ENCODE peak calls at places on chromosomes 6 and 20, in ten cellular contexts. S is GM13977; M is spleen; H is GM13976; O is GM06990; F is astrocyte of the spinal cord; Y is ELR; E is stimulated activated CD4-positive, alpha-beta T cell treated with anti-CD3 and anti-CD28 coated beads, Interleukin-4, amount 100 ng/mL, for 1 hour; X is GM12864; T is stimulated activated CD8-positive, alpha-beta memory T cell treated with anti-CD3 and anti-CD28 coated beads, Interleukin-15, amount 100 ng/mL, for 1 hour. R is an unnamed sample.

GRCh38 chr6:33170176-33171095 is 21.8 kb downstream of the COL11A2 start:
- DNase-seq in F (no peak), Y (no peak), T (no peak), X (no peak), H (no peak), M (peak; percentile 57), E (no peak), S (no peak), O (no peak), R (no peak)

GRCh38 chr6:161104966-161105365 is 113.4 kb downstream of the MAP3K4 start:
- DNase-seq in T (no peak), F (no peak), Y (peak; percentile 29), S (no peak), H (no peak), E (no peak), O (no peak), M (no peak), X (no peak), R (no peak)

GRCh38 chr20:57899554-57899953 is 189.7 kb upstream of the PMEPA1 start:
- DNase-seq in O (no peak), S (no peak), E (no peak), H (no peak), Y (no peak), X (no peak), M (peak; percentile 23), F (no peak), T (no peak), R (no peak)

GRCh38 chr6:34392497-34393190 is at the start of gene NUDT3:
- DNase-seq in H (peak; percentile 95), E (peak; percentile 91), T (peak; percentile 85), O (peak; percentile 98), S (peak; percentile 94), F (peak; percentile 95), X (peak; percentile 87), M (peak; percentile 100), Y (peak; percentile 92), R (peak; percentile 58)

GRCh38 chr6:4645713-4646356 is 130.4 kb upstream of the CDYL start:
- DNase-seq in O (no peak), S (no peak), Y (no peak), E (no peak), F (no peak), M (no peak), X (no peak), H (no peak), T (no peak), R (no peak)

GRCh38 chr6:1379026-1379809 is 10.2 kb upstream of the FOXF2 start:
- DNase-seq in T (no peak), H (peak; percentile 42), E (no peak), M (peak; percentile 77), Y (peak; percentile 34), F (no peak), O (no peak), S (peak; percentile 58), X (no peak), R (no peak)

GRCh38 chr6:14747881-14748520 is 497.9 kb upstream of the JARID2 start:
- DNase-seq in O (no peak), F (peak; percentile 36), Y (no peak), S (no peak), E (peak; percentile 39), X (no peak), T (no peak), H (no peak), M (no peak), R (no peak)

GRCh38 chr6:136669299-136669699 is 119.1 kb upstream of the MAP7 start:
- DNase-seq in X (no peak), E (no peak), O (no peak), S (no peak), T (no peak), M (no peak), H (no peak), Y (peak; percentile 85), F (peak; percentile 94), R (no peak)

GRCh38 chr20:63911171-63911570 is 16.2 kb downstream of the DNAJC5 start:
- DNase-seq in Y (no peak), H (no peak), O (no peak), E (no peak), T (no peak), F (peak; percentile 35), M (no peak), S (no peak), X (no peak), R (no peak)

GRCh38 chr6:347951-348859 is 43.3 kb upstream of the IRF4 start:
- DNase-seq in O (no peak), H (no peak), T (no peak), X (no peak), F (no peak), Y (no peak), M (peak; percentile 81), S (no peak), E (no peak), R (no peak)

GRCh38 chr20:46674253-46675083 is 14.8 kb downstream of the TP53RK start:
- DNase-seq in O (no peak), S (no peak), F (peak; percentile 35), Y (no peak), E (no peak), T (no peak), M (no peak), H (no peak), X (no peak), R (no peak)

GRCh38 chr6:6883011-6883410 is 224.8 kb upstream of the RREB1 start:
- DNase-seq in X (no peak), S (no peak), M (no peak), F (no peak), T (no peak), E (no peak), Y (no peak), H (no peak), O (no peak), R (no peak)

GRCh38 chr6:40286027-40286426 is 301.1 kb downstream of the LRFN2 start:
- DNase-seq in F (no peak), T (no peak), M (no peak), X (no peak), Y (no peak), E (no peak), S (no peak), H (no peak), O (no peak), R (no peak)

GRCh38 chr20:47694021-47694818 is 91.1 kb downstream of the SULF2 start:
- DNase-seq in H (no peak), M (no peak), F (no peak), S (no peak), E (no peak), Y (no peak), X (no peak), O (no peak), T (no peak), R (no peak)

GRCh38 chr6:136927313-136927712 is 5.2 kb downstream of the SLC35D3 start:
- DNase-seq in T (no peak), E (no peak), Y (peak; percentile 37), H (peak; percentile 61), S (peak; percentile 58), M (no peak), F (no peak), X (no peak), O (no peak), R (no peak)

GRCh38 chr20:58065508-58066361 is 162.7 kb downstream of the ANKRD60 start:
- DNase-seq in H (no peak), O (no peak), F (peak; percentile 66), S (no peak), M (no peak), X (no peak), T (no peak), E (no peak), Y (no peak), R (no peak)

GRCh38 chr6:153090241-153090930 is 40.7 kb downstream of the RGS17 start:
- DNase-seq in F (peak; percentile 84), E (no peak), T (no peak), O (no peak), S (no peak), X (no peak), Y (peak; percentile 94), H (no peak), M (no peak), R (no peak)

GRCh38 chr6:151351146-151351700 is 40.1 kb downstream of the ZBTB2 start:
- DNase-seq in M (no peak), F (no peak), Y (no peak), T (no peak), O (no peak), H (no peak), X (no peak), S (no peak), E (no peak), R (no peak)

GRCh38 chr20:62726716-62727583 is 18.3 kb downstream of the NTSR1 start:
- DNase-seq in E (no peak), S (no peak), T (no peak), M (no peak), H (no peak), O (no peak), F (no peak), X (no peak), Y (no peak), R (no peak)

GRCh38 chr20:47278907-47279348 is 77.6 kb downstream of the ZMYND8 start:
- DNase-seq in T (no peak), F (peak; percentile 45), H (no peak), X (no peak), E (no peak), M (no peak), Y (peak; percentile 43), S (no peak), O (no peak), R (no peak)

GRCh38 chr6:158752613-158753012 is 66.6 kb downstream of the EZR start:
- DNase-seq in F (no peak), T (no peak), S (no peak), Y (no peak), X (no peak), H (no peak), O (no peak), E (no peak), M (no peak), R (no peak)

GRCh38 chr6:5175195-5175594 is 85.6 kb downstream of the LYRM4 start:
- DNase-seq in M (no peak), T (no peak), O (no peak), E (no peak), S (no peak), X (no peak), Y (peak; percentile 44), H (no peak), F (no peak), R (no peak)

GRCh38 chr6:90586675-90587638 is at the start of gene MAP3K7:
- DNase-seq in H (peak; percentile 81), T (peak; percentile 92), X (peak; percentile 93), O (peak; percentile 89), E (peak; percentile 91), F (peak; percentile 97), S (peak; percentile 83), Y (peak; percentile 98), M (peak; percentile 96), R (peak; percentile 93)

GRCh38 chr6:152318278-152318677 is 318.9 kb downstream of the SYNE1 start:
- DNase-seq in M (no peak), X (no peak), H (no peak), Y (peak; percentile 34), S (no peak), T (no peak), O (no peak), E (no peak), F (no peak), R (no peak)

GRCh38 chr20:61126369-61127195 is 125.5 kb upstream of the CDH4 start:
- DNase-seq in S (no peak), M (no peak), E (no peak), Y (no peak), O (no peak), T (no peak), X (no peak), F (no peak), H (no peak), R (no peak)

GRCh38 chr20:48667889-48668413 is 159.8 kb downstream of the PREX1 start:
- DNase-seq in H (no peak), T (no peak), F (no peak), X (no peak), O (no peak), S (no peak), M (peak; percentile 75), Y (no peak), E (no peak), R (no peak)

GRCh38 chr6:36590237-36590636 is 3.9 kb upstream of the SRSF3 start:
- DNase-seq in S (no peak), F (peak; percentile 75), M (no peak), X (no peak), H (no peak), T (no peak), Y (peak; percentile 90), O (no peak), E (no peak), R (no peak)

GRCh38 chr6:127464161-127464880 is 5.1 kb upstream of the KIAA0408 start:
- DNase-seq in T (no peak), H (no peak), F (peak; percentile 91), S (no peak), O (no peak), E (no peak), X (no peak), Y (peak; percentile 27), M (no peak), R (no peak)

R was measured in omental fat pad.